ENCODE peak calls at places on chromosomes 5 and 9, in nine cellular contexts. One of them, this sample, is unnamed.

GRCh38 chr9:86718373-86718772 is 228.9 kb downstream of the GAS1 start:
- DNase-seq in HCT116: no peak
- DNase-seq in iPS-NIHi11: no peak
- DNase-seq in Karpas-422: no peak
- DNase-seq in HuH-7.5: no peak
- DNase-seq in activated CD4-positive, alpha-beta T cell treated with anti-CD3 and anti-CD28 coated beads, Interleukin-2, amount 50 U/mL, for 4 hours: no peak
- DNase-seq in A673: no peak
- DNase-seq in fibroblast of pulmonary artery: no peak
- DNase-seq in T-helper 2 cell: no peak
- DNase-seq in this sample: no peak

GRCh38 chr9:78609471-78609870 is 312.5 kb downstream of the PSAT1 start:
- DNase-seq in Karpas-422: no peak
- DNase-seq in iPS-NIHi11: no peak
- DNase-seq in T-helper 2 cell: no peak
- DNase-seq in fibroblast of pulmonary artery: no peak
- DNase-seq in HCT116: no peak
- DNase-seq in A673: no peak
- DNase-seq in HuH-7.5: no peak
- DNase-seq in activated CD4-positive, alpha-beta T cell treated with anti-CD3 and anti-CD28 coated beads, Interleukin-2, amount 50 U/mL, for 4 hours: no peak
- DNase-seq in this sample: no peak

GRCh38 chr9:133055788-133056420 is 5.9 kb upstream of the CEL start:
- DNase-seq in iPS-NIHi11: no peak
- DNase-seq in A673: no peak
- DNase-seq in T-helper 2 cell: no peak
- DNase-seq in HCT116: no peak
- DNase-seq in HuH-7.5: no peak
- DNase-seq in Karpas-422: no peak
- DNase-seq in fibroblast of pulmonary artery: no peak
- DNase-seq in activated CD4-positive, alpha-beta T cell treated with anti-CD3 and anti-CD28 coated beads, Interleukin-2, amount 50 U/mL, for 4 hours: no peak
- DNase-seq in this sample: no peak

GRCh38 chr5:24492231-24492630 is 152.5 kb downstream of the CDH10 start:
- DNase-seq in HCT116: no peak
- DNase-seq in fibroblast of pulmonary artery: no peak
- DNase-seq in activated CD4-positive, alpha-beta T cell treated with anti-CD3 and anti-CD28 coated beads, Interleukin-2, amount 50 U/mL, for 4 hours: no peak
- DNase-seq in Karpas-422: no peak
- DNase-seq in iPS-NIHi11: no peak
- DNase-seq in HuH-7.5: no peak
- DNase-seq in T-helper 2 cell: no peak
- DNase-seq in A673: no peak
- DNase-seq in this sample: no peak

GRCh38 chr9:6549106-6549505 is 96.4 kb downstream of the GLDC start:
- DNase-seq in A673: no peak
- DNase-seq in fibroblast of pulmonary artery: no peak
- DNase-seq in HCT116: no peak
- DNase-seq in HuH-7.5: no peak
- DNase-seq in Karpas-422: no peak
- DNase-seq in T-helper 2 cell: no peak
- DNase-seq in activated CD4-positive, alpha-beta T cell treated with anti-CD3 and anti-CD28 coated beads, Interleukin-2, amount 50 U/mL, for 4 hours: no peak
- DNase-seq in iPS-NIHi11: no peak
- DNase-seq in this sample: no peak

GRCh38 chr5:68456756-68457217 is 241.2 kb downstream of the PIK3R1 start:
- DNase-seq in HCT116: no peak
- DNase-seq in Karpas-422: no peak
- DNase-seq in iPS-NIHi11: peak
- DNase-seq in HuH-7.5: no peak
- DNase-seq in activated CD4-positive, alpha-beta T cell treated with anti-CD3 and anti-CD28 coated beads, Interleukin-2, amount 50 U/mL, for 4 hours: no peak
- DNase-seq in T-helper 2 cell: no peak
- DNase-seq in fibroblast of pulmonary artery: peak
- DNase-seq in A673: peak
- DNase-seq in this sample: peak

GRCh38 chr5:1001406-1002270 is 7.0 kb upstream of the NKD2 start:
- DNase-seq in fibroblast of pulmonary artery: no peak
- DNase-seq in activated CD4-positive, alpha-beta T cell treated with anti-CD3 and anti-CD28 coated beads, Interleukin-2, amount 50 U/mL, for 4 hours: no peak
- DNase-seq in HuH-7.5: no peak
- DNase-seq in Karpas-422: no peak
- DNase-seq in HCT116: no peak
- DNase-seq in iPS-NIHi11: no peak
- DNase-seq in T-helper 2 cell: no peak
- DNase-seq in A673: no peak
- DNase-seq in this sample: no peak

GRCh38 chr9:128921881-128922763 is 1.3 kb downstream of the PHYHD1 start:
- DNase-seq in activated CD4-positive, alpha-beta T cell treated with anti-CD3 and anti-CD28 coated beads, Interleukin-2, amount 50 U/mL, for 4 hours: no peak
- DNase-seq in HCT116: no peak
- DNase-seq in iPS-NIHi11: peak
- DNase-seq in Karpas-422: peak
- DNase-seq in fibroblast of pulmonary artery: peak
- DNase-seq in A673: peak
- DNase-seq in T-helper 2 cell: no peak
- DNase-seq in HuH-7.5: no peak
- DNase-seq in this sample: peak

GRCh38 chr9:4066120-4066519 is 233.7 kb downstream of the GLIS3 start:
- DNase-seq in HCT116: no peak
- DNase-seq in Karpas-422: no peak
- DNase-seq in A673: no peak
- DNase-seq in fibroblast of pulmonary artery: peak
- DNase-seq in iPS-NIHi11: no peak
- DNase-seq in activated CD4-positive, alpha-beta T cell treated with anti-CD3 and anti-CD28 coated beads, Interleukin-2, amount 50 U/mL, for 4 hours: no peak
- DNase-seq in HuH-7.5: no peak
- DNase-seq in T-helper 2 cell: no peak
- DNase-seq in this sample: no peak

GRCh38 chr9:104073770-104074133 is 20.4 kb upstream of the SMC2 start:
- DNase-seq in T-helper 2 cell: no peak
- DNase-seq in activated CD4-positive, alpha-beta T cell treated with anti-CD3 and anti-CD28 coated beads, Interleukin-2, amount 50 U/mL, for 4 hours: no peak
- DNase-seq in A673: no peak
- DNase-seq in Karpas-422: no peak
- DNase-seq in HuH-7.5: no peak
- DNase-seq in HCT116: no peak
- DNase-seq in iPS-NIHi11: no peak
- DNase-seq in fibroblast of pulmonary artery: peak
- DNase-seq in this sample: no peak

This sample was measured in hepatic stellate cell.